ENCODE peak calls at places on chromosome 1, in four cellular contexts. P, V, Z and H are unnamed samples.
A peak's percentile ranks its signal among the peaks of the same experiment; 100 is the strongest.

GRCh38 chr1:111463029-111463683 is 10.6 kb upstream of the C1orf162 start:
- DNase-seq in P (peak; percentile 38), Z (no peak), V (no peak), H (no peak)

GRCh38 chr1:224996266-224996665 is 66.8 kb downstream of the DNAH14 start:
- DNase-seq in P (peak; percentile 53), Z (no peak), V (no peak), H (no peak)

GRCh38 chr1:94113592-94114322 is 7.2 kb downstream of the ABCA4 start:
- DNase-seq in Z (no peak), V (no peak), P (no peak), H (no peak)

GRCh38 chr1:232543194-232543593 is 86.7 kb downstream of the SIPA1L2 start:
- DNase-seq in Z (no peak), V (no peak), P (no peak), H (no peak)

GRCh38 chr1:192809286-192810252 is 730 bp downstream of the RGS2 start:
- DNase-seq in P (no peak), Z (peak; percentile 50), V (peak; percentile 28), H (peak; percentile 26)

GRCh38 chr1:182249201-182249676 is 142.4 kb downstream of the GLUL start:
- DNase-seq in P (peak; percentile 27), Z (peak; percentile 37), V (no peak), H (no peak)

GRCh38 chr1:86788300-86789206 is 84.2 kb downstream of the SH3GLB1 start:
- DNase-seq in V (no peak), P (peak; percentile 78), Z (no peak), H (no peak)

GRCh38 chr1:75672528-75673393 is 51.7 kb upstream of the ACADM start:
- DNase-seq in Z (no peak), V (no peak), P (peak; percentile 93), H (no peak)

GRCh38 chr1:175193339-175193950 is 869 bp upstream of the KIAA0040 start:
- DNase-seq in Z (no peak), V (peak; percentile 3), P (no peak), H (no peak)

GRCh38 chr1:192159769-192160168 is 1.5 kb downstream of the RGS18 start:
- DNase-seq in Z (no peak), P (no peak), V (no peak), H (no peak)

GRCh38 chr1:232308616-232309015 is 321.3 kb downstream of the SIPA1L2 start:
- DNase-seq in V (no peak), Z (no peak), P (peak; percentile 29), H (no peak)

GRCh38 chr1:221494670-221495069 is 247.2 kb downstream of the DUSP10 start:
- DNase-seq in V (no peak), Z (no peak), P (peak; percentile 42), H (no peak)

GRCh38 chr1:205976036-205976435 is 27.2 kb downstream of the RAB7B start:
- DNase-seq in P (no peak), Z (no peak), V (no peak), H (no peak)

GRCh38 chr1:201946224-201946908 is at the start of gene LMOD1:
- DNase-seq in Z (no peak), P (peak; percentile 71), V (peak; percentile 67), H (no peak)

GRCh38 chr1:45822644-45823043 is 19.2 kb downstream of the MAST2 start:
- DNase-seq in Z (no peak), P (no peak), V (no peak), H (no peak)

GRCh38 chr1:217620814-217621213 is 10.1 kb downstream of the GPATCH2 start:
- DNase-seq in P (no peak), Z (no peak), V (no peak), H (no peak)

GRCh38 chr1:115496904-115497527 is 144.8 kb upstream of the VANGL1 start:
- DNase-seq in P (peak; percentile 65), Z (no peak), V (no peak), H (no peak)

GRCh38 chr1:204439976-204440375 is 28.4 kb upstream of the PPP1R15B start:
- DNase-seq in Z (no peak), P (no peak), V (no peak), H (no peak)

GRCh38 chr1:157274698-157275534 is 136.7 kb upstream of the ETV3 start:
- DNase-seq in Z (no peak), P (peak; percentile 66), V (no peak), H (no peak)

GRCh38 chr1:172421974-172422604 is 1.6 kb downstream of the C1orf105 start:
- DNase-seq in Z (no peak), V (no peak), P (no peak), H (no peak)

GRCh38 chr1:167774710-167775109 is 52.9 kb downstream of the MPZL1 start:
- DNase-seq in Z (no peak), P (no peak), V (no peak), H (no peak)

GRCh38 chr1:58324551-58324950 is 222.0 kb downstream of the OMA1 start:
- DNase-seq in Z (no peak), V (no peak), P (no peak), H (no peak)

GRCh38 chr1:111570781-111571181 is 48.8 kb upstream of the RAP1A start:
- DNase-seq in V (peak; percentile 28), P (peak; percentile 27), Z (peak; percentile 21), H (no peak)

GRCh38 chr1:154951901-154952657 is 3.8 kb downstream of the PBXIP1 start:
- DNase-seq in P (no peak), Z (peak; percentile 42), V (no peak), H (peak; percentile 49)

GRCh38 chr1:100622966-100623762 is 85.2 kb downstream of the GPR88 start:
- DNase-seq in P (no peak), V (no peak), Z (no peak), H (no peak)

GRCh38 chr1:12539320-12539704 is 78.7 kb downstream of the DHRS3 start:
- DNase-seq in Z (no peak), V (no peak), P (no peak), H (no peak)

GRCh38 chr1:154434346-154435075 is 29.4 kb downstream of the IL6R start:
- DNase-seq in V (no peak), P (no peak), Z (no peak), H (no peak)

GRCh38 chr1:96520542-96520941 is 201.0 kb upstream of the PTBP2 start:
- DNase-seq in Z (no peak), P (no peak), V (no peak), H (no peak)

GRCh38 chr1:3831689-3832088 is 25.3 kb downstream of the CEP104 start:
- DNase-seq in P (no peak), Z (no peak), V (no peak), H (no peak)

GRCh38 chr1:194104247-194104844 is 917.9 kb upstream of the B3GALT2 start:
- DNase-seq in Z (no peak), P (no peak), V (no peak), H (no peak)

GRCh38 chr1:15172405-15173259 is 19.1 kb downstream of the TMEM51 start:
- DNase-seq in P (no peak), Z (no peak), V (no peak), H (no peak)

GRCh38 chr1:148290881-148291280 is 138.8 kb upstream of the NBPF11 start:
- DNase-seq in Z (no peak), P (no peak), V (no peak), H (no peak)